ENCODE peak calls at places on chromosomes 7 and 10, in four cellular contexts. Y, G, C and F are unnamed samples.

GRCh38 chr10:31353574-31353973 is 34.6 kb downstream of the ZEB1 start:
- DNase-seq in Y (no peak), G (peak), C (no peak), F (peak)

GRCh38 chr10:119113805-119114732 is 10.2 kb downstream of the DENND10 start:
- DNase-seq in C (no peak), Y (no peak), G (peak), F (no peak)

GRCh38 chr10:101644002-101644401 is 51.0 kb downstream of the FBXW4 start:
- DNase-seq in G (no peak), C (no peak), Y (peak), F (no peak)

GRCh38 chr7:135716677-135717238 is 11.2 kb downstream of the SLC13A4 start:
- DNase-seq in Y (no peak), C (no peak), G (no peak), F (peak)

GRCh38 chr10:114274616-114275453 is 35.8 kb downstream of the VWA2 start:
- DNase-seq in C (no peak), G (no peak), Y (no peak), F (no peak)

GRCh38 chr7:102814025-102814471 is 65.2 kb downstream of the FAM185A start:
- DNase-seq in G (no peak), Y (no peak), C (no peak), F (peak)

GRCh38 chr7:134829381-134829986 is 50.0 kb downstream of the CALD1 start:
- DNase-seq in G (no peak), Y (no peak), C (no peak), F (no peak)

GRCh38 chr7:103698064-103698463 is 252.1 kb upstream of the SLC26A5 start:
- DNase-seq in Y (no peak), C (no peak), G (no peak), F (no peak)

GRCh38 chr10:102962259-102962658 is 44.2 kb downstream of the CNNM2 start:
- DNase-seq in Y (no peak), C (no peak), G (no peak), F (no peak)

GRCh38 chr7:5237286-5237685 is 45.5 kb upstream of the SLC29A4 start:
- DNase-seq in Y (no peak), C (no peak), G (no peak), F (no peak)

GRCh38 chr10:79007843-79008319 is 60.9 kb upstream of the ZMIZ1 start:
- DNase-seq in C (no peak), Y (no peak), G (no peak), F (no peak)

DNA sequence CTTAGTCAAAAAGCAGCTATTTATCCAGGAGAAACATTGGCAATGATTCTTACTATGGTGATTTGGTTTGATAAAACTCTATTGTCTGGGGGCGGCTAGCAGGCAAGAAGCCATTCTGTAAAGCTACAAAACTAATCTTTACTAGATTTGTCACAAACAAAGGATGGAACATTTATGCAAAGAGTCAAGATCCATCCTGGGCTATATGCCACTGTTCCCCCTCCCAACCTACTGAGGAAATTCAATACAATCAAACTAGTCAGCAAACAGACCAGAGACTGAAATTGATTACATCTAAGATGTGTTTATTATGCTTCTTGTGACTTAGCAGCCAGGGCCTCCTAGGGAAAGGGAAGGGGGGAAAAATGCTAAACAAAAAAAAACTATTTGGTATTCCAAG is 397.6 kb downstream of the GPAM start:
- DNase-seq in Y (no peak), G (no peak), C (no peak), F (no peak)
- TF ChIP-seq CTCF in Y (no peak), G (no peak), C (no peak), F (no peak)

DNA sequence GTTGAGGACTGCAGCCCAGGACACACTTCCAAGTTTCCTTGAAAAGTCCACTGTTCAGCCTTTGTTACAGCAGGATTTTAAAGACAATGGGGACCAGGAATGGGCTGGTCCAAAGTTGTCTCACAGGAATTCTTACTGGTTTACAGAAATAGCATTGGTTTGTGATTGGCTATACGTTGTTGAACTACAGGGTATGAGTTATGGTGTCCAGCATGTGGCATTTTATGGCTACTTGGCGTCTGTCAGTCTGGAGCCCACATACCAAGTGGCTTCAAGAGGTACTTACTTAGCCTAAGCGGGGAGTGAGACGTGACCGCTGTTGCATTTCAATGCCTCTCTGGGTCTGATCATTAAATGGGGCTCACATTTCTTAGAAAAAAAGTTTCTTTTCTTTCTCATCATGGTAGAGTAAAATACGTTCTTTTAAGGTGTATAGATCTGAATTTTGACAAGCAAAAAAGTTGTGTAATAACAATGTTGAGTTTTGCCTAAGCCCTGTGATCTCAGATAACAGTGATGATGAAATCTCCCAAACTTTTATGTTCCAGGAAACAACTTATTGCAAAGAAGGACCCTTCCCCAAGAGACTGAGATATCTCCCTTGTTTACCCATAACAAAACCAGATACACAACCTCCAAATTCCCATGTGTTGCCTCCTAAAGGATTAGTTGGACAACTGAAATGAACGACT is 100.0 kb upstream of the TRIM24 start:
- DNase-seq in G (no peak), Y (no peak), C (no peak), F (no peak)
- TF ChIP-seq JUN in G (no peak), Y (no peak), C (no peak), F (no peak)

GRCh38 chr10:33920351-33920750 is 585.9 kb upstream of the NRP1 start:
- DNase-seq in G (no peak), Y (no peak), C (no peak), F (no peak)
- H3K9ac ChIP-seq in G (no peak), Y (no peak), C (no peak), F (no peak)

DNA sequence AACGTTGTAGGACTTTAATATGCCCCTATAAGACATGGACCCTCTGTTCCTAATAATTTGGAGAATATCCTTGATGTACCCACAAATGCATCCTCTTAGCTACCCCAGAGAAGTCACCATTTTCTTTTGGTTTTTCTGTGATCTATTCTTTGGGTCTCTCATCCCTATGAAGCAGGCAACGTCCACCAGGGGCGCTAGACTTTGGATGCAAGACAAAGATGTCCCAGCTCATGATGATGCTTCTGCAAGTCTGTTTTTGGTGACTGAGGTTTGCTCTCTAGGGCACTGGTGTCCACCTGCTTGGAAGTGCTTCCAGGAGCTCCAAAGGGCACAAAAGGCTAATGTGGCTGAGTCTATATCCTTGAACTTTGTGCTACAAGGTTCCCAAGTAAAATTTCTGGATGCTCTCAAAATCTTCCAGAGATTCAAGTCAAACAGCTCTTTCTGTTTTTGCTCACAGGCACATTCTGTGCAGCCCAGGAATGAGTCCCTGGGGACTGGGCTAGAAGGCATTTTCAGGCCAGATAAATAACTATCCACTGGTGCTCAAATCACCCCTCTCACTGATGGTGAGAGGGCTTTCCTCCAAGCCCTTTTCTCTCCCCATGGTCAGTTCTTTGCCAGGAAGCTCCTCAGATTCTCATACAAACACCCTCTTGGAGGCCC is 166.4 kb downstream of the C7orf25 start:
- DNase-seq in C (peak), G (peak), Y (peak), F (no peak)
- TF ChIP-seq CTCF in C (peak), G (peak), Y (peak), F (peak)

DNA sequence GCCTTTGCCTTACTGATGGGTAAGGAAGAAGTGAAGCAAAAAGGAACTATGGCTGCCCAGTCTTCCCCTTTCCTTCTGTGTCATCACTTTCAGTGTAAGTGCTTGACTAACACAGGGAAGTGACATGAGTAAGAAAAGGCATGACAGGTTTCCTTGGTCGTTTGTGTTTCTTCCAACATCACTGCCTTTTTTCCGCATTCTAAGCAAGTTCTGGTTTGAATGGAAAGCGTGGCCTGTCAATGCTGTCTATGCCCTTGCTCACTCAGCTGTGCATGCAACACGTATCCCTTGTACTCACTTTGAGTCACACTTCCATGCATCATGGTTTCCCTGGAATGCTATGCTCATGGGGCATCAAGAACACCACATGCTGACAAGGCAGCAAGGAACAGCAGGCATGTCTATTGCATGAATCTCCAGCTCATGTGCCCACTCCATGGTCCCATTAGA is 111.8 kb downstream of the OAT start:
- DNase-seq in G (no peak), C (no peak), Y (no peak), F (no peak)
- TF ChIP-seq JUN in G (no peak), C (no peak), Y (no peak), F (no peak)

DNA sequence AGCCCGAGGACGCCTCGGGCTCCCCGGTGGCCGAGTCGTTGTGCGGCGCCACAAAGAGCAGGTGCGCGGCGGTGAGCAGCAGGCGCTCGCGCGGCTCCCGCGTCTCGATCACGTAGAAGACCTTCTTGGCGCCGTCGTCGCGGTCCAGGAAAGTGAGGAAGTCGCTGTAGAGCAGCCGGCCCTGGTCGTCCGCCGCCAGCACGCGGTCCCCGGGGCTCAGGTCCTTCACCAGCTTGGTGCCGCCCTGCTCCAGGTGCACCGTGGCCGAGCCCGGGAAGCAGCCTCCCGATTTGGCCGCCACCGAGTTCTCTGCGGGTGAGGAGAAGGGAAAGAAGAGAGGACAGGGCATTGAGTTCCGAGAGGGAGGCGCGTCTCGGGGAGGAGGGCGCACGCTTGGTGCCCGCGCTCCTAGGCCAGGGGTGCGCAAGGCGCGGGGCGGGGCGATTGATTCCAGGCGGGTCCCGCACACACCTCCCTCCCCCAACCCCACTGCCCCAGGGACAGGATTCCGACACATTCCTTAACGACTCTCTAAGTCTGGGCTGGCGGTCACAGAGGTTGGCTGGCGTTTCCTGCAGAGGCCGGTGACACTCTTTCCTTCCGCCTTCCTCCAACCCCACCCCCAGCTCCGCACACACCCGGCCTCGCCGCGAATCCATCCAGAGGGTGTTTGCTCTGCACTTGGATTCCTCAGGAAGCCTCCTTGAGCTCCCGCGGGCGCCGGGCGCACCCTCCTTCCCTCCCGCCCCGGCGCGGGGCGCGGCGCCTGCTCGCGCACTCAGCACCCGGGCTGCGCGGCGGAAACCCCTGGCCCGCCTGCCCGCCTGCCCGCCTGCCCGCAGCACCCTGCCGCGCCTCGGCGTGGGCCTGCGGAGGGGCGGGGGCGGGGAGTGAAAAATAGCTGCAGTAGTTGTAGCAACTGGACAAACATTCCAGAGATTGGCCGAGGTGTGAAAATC is 8.6 kb downstream of the SHH start:
- DNase-seq in Y (peak), G (no peak), C (no peak), F (no peak)
- H3K9ac ChIP-seq in Y (no peak), G (no peak), C (no peak), F (no peak)

GRCh38 chr10:68792115-68792514 is 35.2 kb upstream of the STOX1 start:
- DNase-seq in Y (no peak), G (no peak), C (no peak), F (peak)
- TF ChIP-seq CTCF in Y (no peak), G (no peak), C (peak), F (no peak)